ENCODE peak calls at places on chromosomes 2 and 18, in eight cellular contexts. G is prostate gland, X is astrocyte, F is stomach, U is NT2/D1, N is right lobe of liver, I is upper lobe of right lung, M is endodermal cell. R is an unnamed sample. For H3K4me1, the result is how much of the 10 kb centered on the place peaks cover.

GRCh38 chr18:32956591-32957310 is 183.9 kb upstream of the KLHL14 start:
- DNase-seq in G (no peak), X (peak), F (no peak), U (no peak), N (no peak), I (no peak), M (no peak), R (no peak)

GRCh38 chr2:55120634-55121359 is 70.5 kb upstream of the RTN4 start:
- DNase-seq in G (no peak), X (peak), F (no peak), U (no peak), N (no peak), I (peak), M (no peak), R (no peak)

GRCh38 chr2:226759768-226760167 is 39.9 kb downstream of the IRS1 start:
- DNase-seq in G (no peak), X (no peak), F (no peak), U (no peak), N (no peak), I (no peak), M (no peak), R (no peak)

GRCh38 chr18:77702686-77703085 is 453.0 kb downstream of the GALR1 start:
- DNase-seq in G (peak), X (no peak), F (no peak), U (peak), N (no peak), I (no peak), M (peak), R (no peak)

GRCh38 chr2:167935803-167936110 is 311.6 kb downstream of the STK39 start:
- DNase-seq in G (no peak), X (no peak), F (no peak), U (no peak), N (no peak), I (no peak), M (no peak), R (no peak)

GRCh38 chr2:204869142-204869823 is 324.0 kb downstream of the PARD3B start:
- DNase-seq in G (no peak), X (peak), F (no peak), U (no peak), N (no peak), I (no peak), M (no peak), R (no peak)

GRCh38 chr2:204389122-204389521 is 156.2 kb upstream of the PARD3B start:
- DNase-seq in G (no peak), X (no peak), F (no peak), U (no peak), N (no peak), I (no peak), M (no peak), R (no peak)

GRCh38 chr18:55998071-55998522 is 410.1 kb upstream of the TCF4 start:
- DNase-seq in G (peak), X (peak), F (no peak), U (no peak), N (no peak), I (no peak), M (peak), R (no peak)

GRCh38 chr2:19863303-19864041 is 38.3 kb downstream of the TTC32 start:
- DNase-seq in G (peak), X (peak), F (peak), U (peak), N (peak), I (peak), M (peak), R (peak)

GRCh38 chr2:42196403-42197267 is 27.5 kb downstream of the EML4 start:
- DNase-seq in G (no peak), X (peak), F (peak), U (peak), N (peak), I (no peak), M (peak), R (no peak)

GRCh38 chr2:208320686-208321085 is 54.6 kb downstream of the PIKFYVE start:
- DNase-seq in G (no peak), X (peak), F (no peak), U (no peak), N (no peak), I (no peak), M (no peak), R (peak)

GRCh38 chr2:120825370-120826259 is 89.9 kb downstream of the GLI2 start:
- DNase-seq in G (peak), X (peak), F (no peak), U (no peak), N (no peak), I (peak), M (peak), R (no peak)

GRCh38 chr2:240559271-240559670 is 886 bp upstream of the DUSP28 start:
- DNase-seq in G (no peak), X (no peak), F (no peak), U (no peak), N (no peak), I (no peak), M (peak), R (no peak)

GRCh38 chr2:240560480-240561324 is 545 bp downstream of the DUSP28 start:
- DNase-seq in G (peak), X (peak), F (peak), U (peak), N (peak), I (peak), M (peak), R (peak)

GRCh38 chr2:240564191-240564570 is 4.0 kb downstream of the DUSP28 start:
- DNase-seq in G (no peak), X (no peak), F (no peak), U (no peak), N (no peak), I (no peak), M (peak), R (no peak)

GRCh38 chr2:240560084-240560479 is at the start of gene DUSP28:
- DNase-seq in G (peak), X (peak), F (peak), U (peak), N (peak), I (peak), M (peak), R (peak)

DNA sequence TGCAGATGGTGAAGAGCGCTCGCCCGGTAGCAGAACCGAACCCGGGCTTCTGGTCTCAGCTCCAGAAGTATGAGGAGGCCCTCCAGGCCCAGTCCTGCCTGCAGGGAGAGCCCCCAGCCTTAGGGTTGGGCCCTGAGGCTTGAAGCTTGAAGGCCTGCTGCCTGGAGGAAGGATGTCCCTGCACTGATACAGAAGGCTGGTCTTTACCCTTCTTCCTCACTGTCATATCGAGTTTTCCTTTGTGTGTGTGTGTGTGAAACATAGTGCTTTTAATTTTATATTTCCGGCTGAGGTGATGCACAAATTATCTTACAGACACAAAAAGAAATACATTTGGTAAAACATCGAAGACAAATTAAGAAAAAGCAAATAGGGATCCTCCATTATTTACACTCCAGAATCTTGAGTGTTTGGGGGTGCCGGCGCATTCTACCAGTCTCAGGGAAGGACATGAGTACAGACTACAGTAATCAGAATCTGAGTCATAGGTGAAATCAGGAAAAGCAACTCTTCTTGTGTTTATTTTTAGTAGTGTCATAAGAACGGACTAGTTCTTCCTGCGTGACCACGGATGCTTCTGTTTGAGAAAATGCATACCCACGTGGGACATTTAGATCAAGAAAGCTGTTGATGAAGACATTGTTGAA is 1.3 kb downstream of the DUSP28 start:
- DNase-seq in G (peak), X (peak), F (no peak), U (no peak), N (no peak), I (no peak), M (peak), R (no peak)
- H3K4me1 ChIP-seq in G (under half), X (under half), F (half or more), U (under half), N (under half), I (half or more), M (under half), R (under half)

DNA sequence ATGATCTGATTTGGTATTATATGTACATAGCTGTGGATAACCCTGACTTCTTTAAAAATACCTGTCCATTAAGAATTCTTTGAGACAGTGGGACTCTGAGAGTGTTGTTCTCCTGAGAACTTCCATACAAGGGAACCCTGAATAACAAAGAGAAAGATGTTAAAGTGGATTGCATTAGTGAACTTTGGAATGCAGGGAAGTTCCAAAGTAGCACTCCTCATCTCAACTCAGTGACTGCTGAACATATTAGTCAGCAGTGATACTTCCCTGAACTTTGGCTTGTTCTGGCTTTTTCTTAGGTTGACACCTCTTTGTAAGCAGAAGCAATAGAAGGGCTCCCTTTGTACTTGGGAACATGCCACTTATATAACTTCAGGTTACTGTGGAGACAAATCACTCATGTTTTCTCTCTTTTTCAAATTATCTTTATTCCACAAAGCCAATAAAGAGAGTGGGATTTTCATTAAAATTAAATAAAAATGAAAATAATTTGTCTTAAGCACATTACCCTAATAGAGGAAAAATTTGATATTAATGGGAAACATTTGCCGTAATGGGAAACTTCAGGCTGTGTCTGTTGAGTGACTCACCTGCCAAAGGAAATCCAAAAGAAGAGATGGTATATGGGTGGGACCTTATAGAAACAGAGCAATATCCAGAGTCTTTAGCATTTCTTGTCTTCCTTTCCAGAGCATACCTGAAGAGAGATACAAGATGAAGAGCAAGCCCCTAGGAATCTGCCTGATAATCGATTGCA is 33.3 kb downstream of the CFLAR start:
- DNase-seq in G (no peak), X (peak), F (no peak), U (no peak), N (no peak), I (no peak), M (no peak), R (no peak)
- H3K4me1 ChIP-seq in G (under half), X (under half), F (half or more), U (under half), N (under half), I (half or more), M (under half), R (under half)

GRCh38 chr2:105388971-105389381 is 9.9 kb downstream of the FHL2 start:
- DNase-seq in G (no peak), X (peak), F (no peak), U (no peak), N (no peak), I (no peak), M (no peak), R (no peak)
- H3K4me1 ChIP-seq in G (under half), X (half or more), F (half or more), U (under half), N (under half), I (under half), M (under half), R (under half)

GRCh38 chr2:68832161-68832869 is 38.9 kb downstream of the BMP10 start:
- DNase-seq in G (no peak), X (peak), F (no peak), U (no peak), N (no peak), I (peak), M (no peak), R (peak)
- H3K4me1 ChIP-seq in G (under half), X (under half), F (half or more), U (under half), N (under half), I (half or more), M (under half), R (under half)

DNA sequence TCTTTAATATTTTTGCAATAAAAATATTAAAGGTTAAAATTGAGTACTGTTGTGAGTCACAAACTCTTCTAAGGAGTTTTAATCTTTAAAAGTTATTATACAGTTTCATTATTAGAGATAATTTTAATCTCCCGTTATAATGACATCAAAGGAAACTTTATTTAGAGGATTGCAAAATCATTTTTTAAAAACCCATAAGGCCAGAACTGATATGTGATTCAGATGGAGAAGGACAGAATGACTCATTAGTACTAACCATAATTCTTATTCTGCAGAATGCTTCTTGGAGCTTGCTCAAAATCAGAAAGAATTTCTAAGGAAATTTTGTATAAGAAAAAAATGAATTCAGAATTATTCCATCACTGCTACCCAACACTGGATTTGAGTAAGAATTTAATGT is 12.5 kb upstream of the HNRNPLL start:
- DNase-seq in G (no peak), X (peak), F (no peak), U (no peak), N (no peak), I (no peak), M (no peak), R (no peak)
- H3K4me1 ChIP-seq in G (under half), X (under half), F (under half), U (under half), N (under half), I (under half), M (under half), R (under half)